ENCODE peak calls at places on chromosome 15, in four cellular contexts. One of them, this sample, is unnamed.

GRCh38 chr15:71003314-71003713 is 110.7 kb downstream of the LRRC49 start:
- DNase-seq in AG10803: peak; percentile 7
- DNase-seq in CD8-positive, alpha-beta T cell: no peak
- DNase-seq in A549: no peak
- DNase-seq in this sample: no peak

GRCh38 chr15:39629376-39629775 is 48.5 kb downstream of the THBS1 start:
- DNase-seq in AG10803: no peak
- DNase-seq in CD8-positive, alpha-beta T cell: peak; percentile 74
- DNase-seq in A549: no peak
- DNase-seq in this sample: peak; percentile 61

GRCh38 chr15:58437531-58438105 is 5.8 kb downstream of the LIPC start:
- DNase-seq in AG10803: no peak
- DNase-seq in CD8-positive, alpha-beta T cell: no peak
- DNase-seq in A549: no peak
- DNase-seq in this sample: no peak

GRCh38 chr15:48925714-48926223 is 38.0 kb downstream of the SHC4 start:
- DNase-seq in AG10803: peak; percentile 81
- DNase-seq in CD8-positive, alpha-beta T cell: no peak
- DNase-seq in A549: peak; percentile 78
- DNase-seq in this sample: no peak

GRCh38 chr15:92074646-92075045 is 221.1 kb downstream of the SLCO3A1 start:
- DNase-seq in AG10803: peak; percentile 45
- DNase-seq in CD8-positive, alpha-beta T cell: no peak
- DNase-seq in A549: peak; percentile 37
- DNase-seq in this sample: no peak

GRCh38 chr15:91887921-91888373 is 34.4 kb downstream of the SLCO3A1 start:
- DNase-seq in AG10803: peak; percentile 19
- DNase-seq in CD8-positive, alpha-beta T cell: no peak
- DNase-seq in A549: no peak
- DNase-seq in this sample: no peak

GRCh38 chr15:88707766-88708165 is 69.0 kb downstream of the ISG20 start:
- DNase-seq in AG10803: peak; percentile 7
- DNase-seq in CD8-positive, alpha-beta T cell: no peak
- DNase-seq in A549: no peak
- DNase-seq in this sample: no peak

GRCh38 chr15:44315164-44315563 is 26.6 kb downstream of the GOLM2 start:
- DNase-seq in AG10803: no peak
- DNase-seq in CD8-positive, alpha-beta T cell: no peak
- DNase-seq in A549: no peak
- DNase-seq in this sample: no peak

GRCh38 chr15:92683511-92683834 is 27.9 kb upstream of the FAM174B start:
- DNase-seq in AG10803: peak; percentile 22
- DNase-seq in CD8-positive, alpha-beta T cell: no peak
- DNase-seq in A549: peak; percentile 68
- DNase-seq in this sample: peak; percentile 87

GRCh38 chr15:71788646-71789579 is 21.4 kb upstream of the NR2E3 start:
- DNase-seq in AG10803: no peak
- DNase-seq in CD8-positive, alpha-beta T cell: no peak
- DNase-seq in A549: no peak
- DNase-seq in this sample: no peak

GRCh38 chr15:40762919-40763800 is 708 bp upstream of the GCHFR start:
- DNase-seq in AG10803: peak; percentile 25
- DNase-seq in CD8-positive, alpha-beta T cell: peak; percentile 60
- DNase-seq in A549: peak; percentile 41
- DNase-seq in this sample: peak; percentile 64

GRCh38 chr15:49877871-49878511 is 241.0 kb downstream of the ATP8B4 start:
- DNase-seq in AG10803: peak; percentile 98
- DNase-seq in CD8-positive, alpha-beta T cell: no peak
- DNase-seq in A549: no peak
- DNase-seq in this sample: no peak

GRCh38 chr15:96102631-96103030 is 227.9 kb upstream of the NR2F2 start:
- DNase-seq in AG10803: no peak
- DNase-seq in CD8-positive, alpha-beta T cell: no peak
- DNase-seq in A549: no peak
- DNase-seq in this sample: no peak

GRCh38 chr15:25793354-25794050 is 69.6 kb downstream of the ATP10A start:
- DNase-seq in AG10803: no peak
- DNase-seq in CD8-positive, alpha-beta T cell: no peak
- DNase-seq in A549: no peak
- DNase-seq in this sample: peak; percentile 64

GRCh38 chr15:66655997-66656396 is 46.0 kb upstream of the SMAD6 start:
- DNase-seq in AG10803: no peak
- DNase-seq in CD8-positive, alpha-beta T cell: no peak
- DNase-seq in A549: no peak
- DNase-seq in this sample: no peak

GRCh38 chr15:67188551-67189218 is 65.8 kb downstream of the AAGAB start:
- DNase-seq in AG10803: peak; percentile 96
- DNase-seq in CD8-positive, alpha-beta T cell: peak; percentile 25
- DNase-seq in A549: peak; percentile 21
- DNase-seq in this sample: no peak

GRCh38 chr15:95884276-95884675 is 446.2 kb upstream of the NR2F2 start:
- DNase-seq in AG10803: peak; percentile 92
- DNase-seq in CD8-positive, alpha-beta T cell: no peak
- DNase-seq in A549: no peak
- DNase-seq in this sample: no peak

GRCh38 chr15:83980637-83981036 is 254.9 kb upstream of the GOLGA6L4 start:
- DNase-seq in AG10803: no peak
- DNase-seq in CD8-positive, alpha-beta T cell: no peak
- DNase-seq in A549: no peak
- DNase-seq in this sample: peak; percentile 80

GRCh38 chr15:59931642-59932296 is 72.3 kb upstream of the FOXB1 start:
- DNase-seq in AG10803: no peak
- DNase-seq in CD8-positive, alpha-beta T cell: no peak
- DNase-seq in A549: no peak
- DNase-seq in this sample: no peak

GRCh38 chr15:59933607-59934006 is 70.5 kb upstream of the FOXB1 start:
- DNase-seq in AG10803: no peak
- DNase-seq in CD8-positive, alpha-beta T cell: no peak
- DNase-seq in A549: no peak
- DNase-seq in this sample: no peak
- TF ChIP-seq CTCF in AG10803: no peak
- TF ChIP-seq CTCF in CD8-positive, alpha-beta T cell: no peak
- TF ChIP-seq CTCF in A549: no peak
- TF ChIP-seq CTCF in this sample: no peak

GRCh38 chr15:74788042-74788715 is 6.3 kb downstream of the CSK start:
- DNase-seq in AG10803: no peak
- DNase-seq in CD8-positive, alpha-beta T cell: no peak
- DNase-seq in A549: no peak
- DNase-seq in this sample: no peak
- H3K4me3 ChIP-seq in AG10803: no peak overlapping the region
- H3K4me3 ChIP-seq in CD8-positive, alpha-beta T cell: peak overlapping the region; percentile 83
- H3K4me3 ChIP-seq in A549: no peak overlapping the region
- H3K4me3 ChIP-seq in this sample: peak overlapping the region; percentile 98

GRCh38 chr15:62069551-62069950 is 2.8 kb downstream of the C2CD4A start:
- DNase-seq in AG10803: no peak
- DNase-seq in CD8-positive, alpha-beta T cell: no peak
- DNase-seq in A549: no peak
- DNase-seq in this sample: no peak

GRCh38 chr15:62066663-62067447 is at the start of gene C2CD4A:
- DNase-seq in AG10803: peak; percentile 22
- DNase-seq in CD8-positive, alpha-beta T cell: peak; percentile 74
- DNase-seq in A549: peak; percentile 72
- DNase-seq in this sample: peak; percentile 40

GRCh38 chr15:62067448-62068044 is 769 bp downstream of the C2CD4A start:
- DNase-seq in AG10803: peak; percentile 8
- DNase-seq in CD8-positive, alpha-beta T cell: peak; percentile 49
- DNase-seq in A549: peak; percentile 49
- DNase-seq in this sample: no peak

GRCh38 chr15:62068071-62068786 is 1.5 kb downstream of the C2CD4A start:
- DNase-seq in AG10803: peak; percentile 36
- DNase-seq in CD8-positive, alpha-beta T cell: peak; percentile 50
- DNase-seq in A549: peak; percentile 81
- DNase-seq in this sample: peak; percentile 42

GRCh38 chr15:62068787-62069170 is 2.0 kb downstream of the C2CD4A start:
- DNase-seq in AG10803: peak; percentile 33
- DNase-seq in CD8-positive, alpha-beta T cell: no peak
- DNase-seq in A549: no peak
- DNase-seq in this sample: no peak
- TF ChIP-seq CTCF in AG10803: no peak
- TF ChIP-seq CTCF in CD8-positive, alpha-beta T cell: no peak
- TF ChIP-seq CTCF in A549: no peak
- TF ChIP-seq CTCF in this sample: no peak

GRCh38 chr15:74128785-74129350 is 1.5 kb upstream of the ISLR2 start:
- DNase-seq in AG10803: no peak
- DNase-seq in CD8-positive, alpha-beta T cell: no peak
- DNase-seq in A549: no peak
- DNase-seq in this sample: no peak
- H3K4me3 ChIP-seq in AG10803: no peak overlapping the region
- H3K4me3 ChIP-seq in CD8-positive, alpha-beta T cell: no peak overlapping the region
- H3K4me3 ChIP-seq in A549: no peak overlapping the region
- H3K4me3 ChIP-seq in this sample: no peak overlapping the region

GRCh38 chr15:81360491-81360890 is 13.5 kb downstream of the TMC3 start:
- DNase-seq in AG10803: no peak
- DNase-seq in CD8-positive, alpha-beta T cell: no peak
- DNase-seq in A549: no peak
- DNase-seq in this sample: no peak

GRCh38 chr15:81356252-81356651 is 17.8 kb downstream of the TMC3 start:
- DNase-seq in AG10803: no peak
- DNase-seq in CD8-positive, alpha-beta T cell: no peak
- DNase-seq in A549: no peak
- DNase-seq in this sample: no peak

GRCh38 chr15:81358248-81358647 is 15.8 kb downstream of the TMC3 start:
- DNase-seq in AG10803: no peak
- DNase-seq in CD8-positive, alpha-beta T cell: no peak
- DNase-seq in A549: no peak
- DNase-seq in this sample: no peak

GRCh38 chr15:81361891-81362290 is 12.1 kb downstream of the TMC3 start:
- DNase-seq in AG10803: no peak
- DNase-seq in CD8-positive, alpha-beta T cell: no peak
- DNase-seq in A549: no peak
- DNase-seq in this sample: no peak

GRCh38 chr15:81357178-81357686 is 16.8 kb downstream of the TMC3 start:
- DNase-seq in AG10803: no peak
- DNase-seq in CD8-positive, alpha-beta T cell: no peak
- DNase-seq in A549: peak; percentile 20
- DNase-seq in this sample: peak; percentile 13
- TF ChIP-seq CTCF in AG10803: peak; percentile 7
- TF ChIP-seq CTCF in CD8-positive, alpha-beta T cell: no peak
- TF ChIP-seq CTCF in A549: no peak
- TF ChIP-seq CTCF in this sample: peak; percentile 27

GRCh38 chr15:81295466-81296145 is 28.3 kb downstream of the STARD5 start:
- DNase-seq in AG10803: peak; percentile 23
- DNase-seq in CD8-positive, alpha-beta T cell: no peak
- DNase-seq in A549: no peak
- DNase-seq in this sample: no peak
- H3K4me3 ChIP-seq in AG10803: no peak overlapping the region
- H3K4me3 ChIP-seq in CD8-positive, alpha-beta T cell: peak overlapping the region; percentile 88
- H3K4me3 ChIP-seq in A549: no peak overlapping the region
- H3K4me3 ChIP-seq in this sample: no peak overlapping the region

GRCh38 chr15:78105541-78106241 is 13.3 kb downstream of the SH2D7 start:
- DNase-seq in AG10803: peak; percentile 22
- DNase-seq in CD8-positive, alpha-beta T cell: no peak
- DNase-seq in A549: no peak
- DNase-seq in this sample: peak; percentile 48

GRCh38 chr15:78104566-78105500 is 12.5 kb downstream of the SH2D7 start:
- DNase-seq in AG10803: no peak
- DNase-seq in CD8-positive, alpha-beta T cell: no peak
- DNase-seq in A549: no peak
- DNase-seq in this sample: peak; percentile 33

GRCh38 chr15:78102741-78103140 is 10.4 kb downstream of the SH2D7 start:
- DNase-seq in AG10803: no peak
- DNase-seq in CD8-positive, alpha-beta T cell: no peak
- DNase-seq in A549: no peak
- DNase-seq in this sample: no peak

GRCh38 chr15:78103406-78104118 is 11.2 kb downstream of the SH2D7 start:
- DNase-seq in AG10803: no peak
- DNase-seq in CD8-positive, alpha-beta T cell: peak; percentile 78
- DNase-seq in A549: no peak
- DNase-seq in this sample: peak; percentile 92

GRCh38 chr15:78104119-78104479 is 11.7 kb downstream of the SH2D7 start:
- DNase-seq in AG10803: no peak
- DNase-seq in CD8-positive, alpha-beta T cell: no peak
- DNase-seq in A549: no peak
- DNase-seq in this sample: no peak
- TF ChIP-seq CTCF in AG10803: no peak
- TF ChIP-seq CTCF in CD8-positive, alpha-beta T cell: no peak
- TF ChIP-seq CTCF in A549: no peak
- TF ChIP-seq CTCF in this sample: no peak

GRCh38 chr15:63190993-63191392 is 1.6 kb downstream of the RAB8B start:
- DNase-seq in AG10803: no peak
- DNase-seq in CD8-positive, alpha-beta T cell: no peak
- DNase-seq in A549: no peak
- DNase-seq in this sample: no peak
- H3K4me3 ChIP-seq in AG10803: peak overlapping the region; percentile 90
- H3K4me3 ChIP-seq in CD8-positive, alpha-beta T cell: peak overlapping the region; percentile 86
- H3K4me3 ChIP-seq in A549: peak overlapping the region; percentile 68
- H3K4me3 ChIP-seq in this sample: peak overlapping the region; percentile 87

GRCh38 chr15:57329582-57330367 is 46.5 kb upstream of the CGNL1 start:
- DNase-seq in AG10803: no peak
- DNase-seq in CD8-positive, alpha-beta T cell: no peak
- DNase-seq in A549: no peak
- DNase-seq in this sample: no peak
- TF ChIP-seq CTCF in AG10803: no peak
- TF ChIP-seq CTCF in CD8-positive, alpha-beta T cell: no peak
- TF ChIP-seq CTCF in A549: no peak
- TF ChIP-seq CTCF in this sample: no peak

This sample was measured in GM12865.